ENCODE peak calls at places on chromosomes 5 and 9, in five cellular contexts. W is ureter, P is NCI-H1105 treated with DMSO at 0.1 percent for 48 hours, O is neural crest cell, V is A549. I is an unnamed sample.

GRCh38 chr5:176906126-176906525 is 7.0 kb upstream of the HK3 start:
- DNase-seq in P (no peak), V (no peak), W (no peak), O (no peak), I (no peak)

GRCh38 chr9:129436751-129437625 is 183.9 kb downstream of the C9orf50 start:
- DNase-seq in P (peak; percentile 46), W (peak; percentile 70), V (no peak), O (no peak), I (peak; percentile 68)

GRCh38 chr5:130546216-130546615 is 618.8 kb downstream of the HINT1 start:
- DNase-seq in V (no peak), W (no peak), O (no peak), P (no peak), I (no peak)

GRCh38 chr5:78984611-78985406 is at the start of gene ARSB:
- DNase-seq in W (peak; percentile 85), P (peak; percentile 76), O (peak; percentile 81), V (peak; percentile 92), I (peak; percentile 74)

GRCh38 chr5:35430381-35431162 is 187.1 kb upstream of the SPEF2 start:
- DNase-seq in V (no peak), P (no peak), O (no peak), W (no peak), I (no peak)

GRCh38 chr9:134966697-134967546 is 49.2 kb upstream of the FCN1 start:
- DNase-seq in V (no peak), W (no peak), O (no peak), P (no peak), I (no peak)

GRCh38 chr5:160367261-160367660 is 3.2 kb downstream of the C1QTNF2 start:
- DNase-seq in O (no peak), V (no peak), W (no peak), P (no peak), I (no peak)

GRCh38 chr9:131899248-131899882 is 159.5 kb upstream of the RAPGEF1 start:
- DNase-seq in O (no peak), P (no peak), V (no peak), W (no peak), I (no peak)

GRCh38 chr9:87722393-87722792 is 3.5 kb upstream of the CTSL start:
- DNase-seq in V (no peak), O (no peak), P (no peak), W (no peak), I (no peak)

GRCh38 chr5:179967489-179967888 is 59.8 kb upstream of the TBC1D9B start:
- DNase-seq in O (no peak), W (no peak), P (no peak), V (no peak), I (peak; percentile 45)

GRCh38 chr5:172334641-172335040 is 51.1 kb upstream of the UBTD2 start:
- DNase-seq in P (no peak), W (no peak), V (no peak), O (no peak), I (no peak)

GRCh38 chr5:10130881-10131280 is 118.8 kb downstream of the ATPSCKMT start:
- DNase-seq in W (no peak), O (no peak), V (no peak), P (no peak), I (no peak)

GRCh38 chr9:72524820-72525539 is 3.6 kb downstream of the TMC1 start:
- DNase-seq in O (no peak), W (peak; percentile 70), P (no peak), V (peak; percentile 74), I (no peak)

GRCh38 chr9:79233542-79233941 is 338.2 kb upstream of the TLE4 start:
- DNase-seq in V (no peak), O (no peak), W (no peak), P (no peak), I (no peak)

GRCh38 chr9:4592886-4593285 is 69.2 kb upstream of the PLPP6 start:
- DNase-seq in W (no peak), P (no peak), O (no peak), V (no peak), I (no peak)

GRCh38 chr9:99365233-99365980 is 143.3 kb downstream of the SEC61B start:
- DNase-seq in O (no peak), P (no peak), W (no peak), V (no peak), I (no peak)

GRCh38 chr9:113011911-113012381 is at the start of gene ZNF883:
- DNase-seq in W (peak; percentile 51), P (peak; percentile 32), V (peak; percentile 41), O (peak; percentile 33), I (peak; percentile 7)

GRCh38 chr9:72579880-72580570 is 58.6 kb downstream of the TMC1 start:
- DNase-seq in V (no peak), W (no peak), P (no peak), O (no peak), I (no peak)

GRCh38 chr5:67063791-67064190 is 132.8 kb downstream of the CD180 start:
- DNase-seq in P (no peak), O (no peak), W (no peak), V (no peak), I (no peak)

GRCh38 chr5:74767579-74767913 is 497 bp downstream of the NSA2 start:
- DNase-seq in W (no peak), V (peak; percentile 38), P (peak; percentile 14), O (no peak), I (no peak)

GRCh38 chr9:19934301-19934868 is 145.5 kb upstream of the SLC24A2 start:
- DNase-seq in V (no peak), W (no peak), P (no peak), O (no peak), I (no peak)

GRCh38 chr5:93658044-93658443 is 75.0 kb downstream of the NR2F1 start:
- DNase-seq in V (no peak), P (no peak), W (no peak), O (no peak), I (no peak)

GRCh38 chr9:116334581-116335150 is 181.1 kb downstream of the PAPPA start:
- DNase-seq in V (no peak), O (peak; percentile 44), W (no peak), P (no peak), I (no peak)

GRCh38 chr5:117131876-117132275 is 557.3 kb upstream of the SEMA6A start:
- DNase-seq in P (no peak), O (no peak), V (no peak), W (no peak), I (no peak)

GRCh38 chr5:53291528-53291927 is 182.0 kb upstream of the MOCS2 start:
- DNase-seq in W (no peak), O (no peak), V (no peak), P (no peak), I (no peak)

GRCh38 chr9:109560470-109561132 is 62.5 kb upstream of the PTPN3 start:
- DNase-seq in O (no peak), W (no peak), V (no peak), P (no peak), I (peak; percentile 23)

GRCh38 chr5:61275841-61276240 is 56.2 kb upstream of the ZSWIM6 start:
- DNase-seq in V (no peak), P (no peak), O (no peak), W (no peak), I (no peak)

GRCh38 chr5:79720096-79720495 is 30.5 kb downstream of the CMYA5 start:
- DNase-seq in W (no peak), P (no peak), V (no peak), O (no peak), I (no peak)